ENCODE peak calls at places on chromosomes 5 and 9, in five cellular contexts. X, W, S, K and I are unnamed samples.

GRCh38 chr9:78921341-78921740 is 624.4 kb downstream of the PSAT1 start:
- DNase-seq in K (no peak), W (no peak), X (no peak), S (no peak), I (no peak)

GRCh38 chr9:86946712-86947145 is 577 bp downstream of the GAS1 start:
- DNase-seq in K (peak; percentile 73), W (peak; percentile 60), X (peak; percentile 36), S (no peak), I (peak; percentile 52)

GRCh38 chr5:103356344-103357091 is 98.0 kb downstream of the MACIR start:
- DNase-seq in S (no peak), W (no peak), K (no peak), X (no peak), I (no peak)

GRCh38 chr5:149432861-149433462 is 53.9 kb upstream of the IL17B start:
- DNase-seq in X (no peak), W (peak; percentile 36), K (peak; percentile 49), S (no peak), I (no peak)

GRCh38 chr5:1884638-1885475 is 2.1 kb upstream of the IRX4 start:
- DNase-seq in K (no peak), S (no peak), W (no peak), X (no peak), I (no peak)

GRCh38 chr9:104858846-104859245 is 69.1 kb downstream of the ABCA1 start:
- DNase-seq in K (no peak), W (no peak), S (no peak), X (no peak), I (no peak)

GRCh38 chr9:87375397-87376073 is 122.1 kb upstream of the DAPK1 start:
- DNase-seq in W (no peak), K (no peak), S (no peak), X (no peak), I (no peak)

GRCh38 chr5:137292461-137293025 is 206.6 kb downstream of the SPOCK1 start:
- DNase-seq in W (no peak), K (no peak), S (no peak), X (no peak), I (no peak)

GRCh38 chr5:138664276-138664943 is 88.8 kb upstream of the CTNNA1 start:
- DNase-seq in X (no peak), K (no peak), S (no peak), W (no peak), I (peak; percentile 56)

GRCh38 chr5:147188200-147189108 is 46.4 kb upstream of the STK32A start:
- DNase-seq in S (peak; percentile 42), K (no peak), W (peak; percentile 78), X (peak; percentile 51), I (peak; percentile 35)

GRCh38 chr5:94025788-94026473 is 284.5 kb upstream of the POU5F2 start:
- DNase-seq in W (no peak), S (no peak), X (no peak), K (no peak), I (no peak)

GRCh38 chr5:1443145-1443543 is 2.1 kb downstream of the SLC6A3 start:
- DNase-seq in S (no peak), X (no peak), K (no peak), W (no peak), I (peak; percentile 70)

GRCh38 chr5:176596689-176597416 is 13.1 kb downstream of the GPRIN1 start:
- DNase-seq in X (peak; percentile 42), S (no peak), W (peak; percentile 42), K (peak; percentile 40), I (no peak)

GRCh38 chr9:37999501-38000189 is 69.4 kb downstream of the SHB start:
- DNase-seq in S (no peak), X (no peak), W (no peak), K (no peak), I (no peak)

GRCh38 chr9:37026085-37026935 is 7.8 kb downstream of the PAX5 start:
- DNase-seq in X (no peak), S (no peak), K (no peak), W (no peak), I (no peak)

GRCh38 chr5:27434335-27434734 is 395.9 kb upstream of the CDH9 start:
- DNase-seq in K (no peak), S (no peak), W (no peak), X (no peak), I (no peak)

GRCh38 chr5:80662108-80662507 is 7.3 kb upstream of the DHFR start:
- DNase-seq in S (no peak), W (no peak), K (no peak), X (no peak), I (no peak)

GRCh38 chr5:137487600-137487999 is 11.5 kb downstream of the SPOCK1 start:
- DNase-seq in K (no peak), W (no peak), X (no peak), S (no peak), I (peak; percentile 59)

GRCh38 chr9:87742813-87743428 is 17.0 kb downstream of the CTSL start:
- DNase-seq in S (no peak), X (no peak), K (no peak), W (no peak), I (no peak)

GRCh38 chr9:38278931-38279532 is 113.5 kb upstream of the ALDH1B1 start:
- DNase-seq in X (no peak), W (no peak), K (no peak), S (no peak), I (peak; percentile 50)

GRCh38 chr5:51082741-51083140 is 300.5 kb upstream of the ISL1 start:
- DNase-seq in S (no peak), W (no peak), K (no peak), X (no peak), I (no peak)

GRCh38 chr9:136439550-136440408 is at the start of gene INPP5E:
- DNase-seq in W (peak; percentile 70), S (peak; percentile 43), X (peak; percentile 82), K (peak; percentile 79), I (peak; percentile 33)

GRCh38 chr9:89440548-89440947 is 57.4 kb downstream of the SEMA4D start:
- DNase-seq in W (peak; percentile 73), X (peak; percentile 78), S (no peak), K (no peak), I (peak; percentile 94)

GRCh38 chr9:5626727-5627634 is 1.9 kb upstream of the RIC1 start:
- DNase-seq in K (peak; percentile 61), W (peak; percentile 72), S (no peak), X (no peak), I (no peak)

GRCh38 chr5:134103998-134104612 is 10.4 kb upstream of the TCF7 start:
- DNase-seq in K (no peak), W (no peak), S (no peak), X (no peak), I (no peak)

GRCh38 chr9:99357575-99357974 is 135.5 kb downstream of the SEC61B start:
- DNase-seq in K (peak; percentile 85), W (no peak), S (no peak), X (no peak), I (peak; percentile 57)

GRCh38 chr9:77291714-77292113 is 114.4 kb downstream of the VPS13A start:
- DNase-seq in K (no peak), W (no peak), X (no peak), S (peak; percentile 8), I (no peak)

GRCh38 chr5:106312360-106312759 is 1358.4 kb downstream of the EFNA5 start:
- DNase-seq in X (no peak), K (no peak), S (no peak), W (no peak), I (no peak)

DNA sequence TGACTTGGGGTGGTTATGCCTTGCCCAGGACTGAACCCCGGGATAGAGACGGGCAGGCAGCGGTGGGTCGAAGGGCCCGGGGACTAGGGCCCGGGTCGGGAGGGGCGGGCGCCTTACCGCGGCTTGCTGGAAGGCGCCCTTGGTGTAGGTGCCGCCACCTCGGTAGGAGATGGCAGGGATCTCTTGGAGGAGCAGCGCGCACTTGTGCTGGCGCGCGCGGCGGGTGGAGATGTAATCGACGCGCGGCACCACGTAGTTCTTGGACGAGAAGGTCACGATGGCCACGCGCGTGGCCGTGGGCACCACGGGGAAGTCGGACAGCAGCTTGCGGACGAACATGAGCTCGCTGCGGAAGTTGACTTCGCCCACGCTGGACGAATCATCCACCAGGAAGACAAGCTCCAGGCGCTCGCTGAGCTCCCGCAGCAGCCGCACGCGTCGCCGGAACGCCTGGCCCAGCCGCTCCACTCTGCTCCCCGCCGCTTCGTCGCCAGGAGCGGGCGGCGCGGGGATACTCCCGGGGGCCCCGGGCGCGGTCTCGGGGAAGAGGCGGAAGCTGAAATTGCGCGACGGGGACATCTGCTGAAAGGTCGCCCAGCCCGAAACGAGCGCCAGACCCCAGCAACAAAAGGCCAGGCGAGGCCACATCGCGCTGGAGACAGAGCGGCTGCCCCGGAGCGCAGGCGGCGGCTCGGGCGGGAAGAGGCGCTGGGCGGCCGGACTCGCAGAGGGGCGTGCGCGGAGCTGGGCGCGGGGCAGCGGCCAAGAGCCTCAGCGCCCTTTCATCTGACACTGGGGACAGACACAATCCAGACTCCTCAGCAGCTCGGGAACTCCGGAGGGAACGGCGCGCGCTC is at the start of gene SVEP1:
- DNase-seq in K (peak; percentile 60), W (peak; percentile 50), S (no peak), X (no peak), I (peak; percentile 85)
- TF ChIP-seq POLR2A in K (no peak), W (no peak), S (no peak), X (no peak), I (no peak)

GRCh38 chr5:142320851-142321560 is 3.8 kb downstream of the SPRY4 start:
- DNase-seq in K (no peak), X (no peak), W (no peak), S (no peak), I (no peak)

GRCh38 chr5:142319105-142319504 is 5.7 kb downstream of the SPRY4 start:
- DNase-seq in X (no peak), W (no peak), K (no peak), S (no peak), I (no peak)

GRCh38 chr5:142319560-142320426 is 5.0 kb downstream of the SPRY4 start:
- DNase-seq in W (no peak), K (no peak), X (no peak), S (no peak), I (no peak)

GRCh38 chr5:142322403-142322746 is 2.4 kb downstream of the SPRY4 start:
- DNase-seq in K (no peak), S (no peak), W (no peak), X (no peak), I (no peak)

GRCh38 chr5:142320427-142320732 is 4.4 kb downstream of the SPRY4 start:
- DNase-seq in K (no peak), X (no peak), W (no peak), S (no peak), I (no peak)
- H3K4me3 ChIP-seq in K (no peak overlapping the region), X (peak overlapping the region; percentile 28), W (no peak overlapping the region), S (no peak overlapping the region), I (no peak overlapping the region)

GRCh38 chr9:85508616-85509015 is 233.1 kb downstream of the AGTPBP1 start:
- DNase-seq in X (no peak), W (no peak), S (no peak), K (no peak), I (no peak)
- TF ChIP-seq CTCF in X (no peak), W (no peak), S (peak; percentile 25), K (no peak), I (no peak)

DNA sequence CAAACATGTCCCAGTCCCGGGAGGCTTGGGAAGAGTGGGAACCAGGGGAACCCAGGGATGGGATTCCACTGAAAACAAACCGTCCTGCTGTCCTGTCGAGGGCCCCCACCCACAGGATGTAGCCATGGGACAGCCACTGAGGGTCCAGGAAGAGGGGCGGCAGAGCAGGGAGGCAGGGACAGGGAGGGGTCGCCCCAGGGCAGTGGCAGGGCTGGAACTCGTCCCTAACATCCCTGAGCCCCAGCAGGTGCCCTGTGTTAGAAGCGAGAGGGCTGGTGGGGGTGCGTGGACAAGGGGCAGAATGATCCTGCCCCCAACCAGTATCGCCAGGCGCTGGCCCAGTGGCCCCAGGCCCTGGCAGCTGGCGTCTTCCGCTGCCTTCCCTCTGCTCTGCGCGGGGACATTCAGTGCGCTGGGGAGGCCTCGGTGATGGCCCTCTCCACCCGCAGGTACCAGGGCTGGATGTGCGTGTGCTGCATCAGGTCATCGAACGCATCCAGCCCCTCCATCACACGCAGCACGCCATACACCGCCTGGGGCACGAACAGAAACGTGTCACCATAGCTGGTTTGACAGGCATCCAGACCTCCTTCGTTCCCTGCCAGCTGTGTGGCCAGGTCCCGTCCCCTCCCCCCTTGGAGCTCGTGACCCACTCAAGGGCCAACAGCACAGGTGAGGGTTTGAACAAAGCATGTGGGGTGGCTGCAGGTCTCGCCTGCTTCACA is 6.6 kb downstream of the PTGES2 start:
- DNase-seq in W (no peak), X (peak; percentile 22), S (no peak), K (peak; percentile 28), I (no peak)
- TF ChIP-seq POLR2A in W (no peak), X (no peak), S (no peak), K (no peak), I (no peak)